ENCODE peak calls at places on chromosomes 12 and 14, in nine cellular contexts. One of them, this sample, is unnamed.

GRCh38 chr14:46290706-46291105 is 360.9 kb downstream of the RPL10L start:
- DNase-seq in GOT3: no peak
- DNase-seq in stimulated activated CD4-positive, alpha-beta T cell treated with anti-CD3 and anti-CD28 coated beads, Interleukin-1b, Interleukin-23, amount 100 ng/mL, for 1 hour: no peak
- DNase-seq in CMK: no peak
- DNase-seq in left cardiac atrium: no peak
- DNase-seq in A549: no peak
- DNase-seq in foreskin keratinocyte: peak; percentile 2
- DNase-seq in nucleus accumbens: no peak
- DNase-seq in fibroblast of pulmonary artery: no peak
- DNase-seq in this sample: no peak

GRCh38 chr14:32702571-32702970 is 236.1 kb upstream of the NPAS3 start:
- DNase-seq in GOT3: no peak
- DNase-seq in stimulated activated CD4-positive, alpha-beta T cell treated with anti-CD3 and anti-CD28 coated beads, Interleukin-1b, Interleukin-23, amount 100 ng/mL, for 1 hour: peak; percentile 0
- DNase-seq in CMK: no peak
- DNase-seq in left cardiac atrium: peak; percentile 60
- DNase-seq in A549: no peak
- DNase-seq in foreskin keratinocyte: peak; percentile 43
- DNase-seq in nucleus accumbens: peak; percentile 56
- DNase-seq in fibroblast of pulmonary artery: peak; percentile 68
- DNase-seq in this sample: peak; percentile 34

GRCh38 chr12:42588308-42588836 is 1.2 kb downstream of the PRICKLE1 start:
- DNase-seq in GOT3: no peak
- DNase-seq in stimulated activated CD4-positive, alpha-beta T cell treated with anti-CD3 and anti-CD28 coated beads, Interleukin-1b, Interleukin-23, amount 100 ng/mL, for 1 hour: no peak
- DNase-seq in CMK: no peak
- DNase-seq in left cardiac atrium: peak; percentile 25
- DNase-seq in A549: no peak
- DNase-seq in foreskin keratinocyte: no peak
- DNase-seq in nucleus accumbens: no peak
- DNase-seq in fibroblast of pulmonary artery: no peak
- DNase-seq in this sample: no peak

GRCh38 chr12:68951652-68952051 is 18.7 kb upstream of the CPM start:
- DNase-seq in GOT3: no peak
- DNase-seq in stimulated activated CD4-positive, alpha-beta T cell treated with anti-CD3 and anti-CD28 coated beads, Interleukin-1b, Interleukin-23, amount 100 ng/mL, for 1 hour: no peak
- DNase-seq in CMK: no peak
- DNase-seq in left cardiac atrium: no peak
- DNase-seq in A549: no peak
- DNase-seq in foreskin keratinocyte: no peak
- DNase-seq in nucleus accumbens: no peak
- DNase-seq in fibroblast of pulmonary artery: peak; percentile 40
- DNase-seq in this sample: no peak

GRCh38 chr14:38208825-38209562 is 1.3 kb downstream of the SSTR1 start:
- DNase-seq in GOT3: no peak
- DNase-seq in stimulated activated CD4-positive, alpha-beta T cell treated with anti-CD3 and anti-CD28 coated beads, Interleukin-1b, Interleukin-23, amount 100 ng/mL, for 1 hour: no peak
- DNase-seq in CMK: no peak
- DNase-seq in left cardiac atrium: peak; percentile 28
- DNase-seq in A549: no peak
- DNase-seq in foreskin keratinocyte: no peak
- DNase-seq in nucleus accumbens: no peak
- DNase-seq in fibroblast of pulmonary artery: peak; percentile 69
- DNase-seq in this sample: peak; percentile 44

GRCh38 chr12:47458273-47458672 is 247.6 kb downstream of the RPAP3 start:
- DNase-seq in GOT3: no peak
- DNase-seq in stimulated activated CD4-positive, alpha-beta T cell treated with anti-CD3 and anti-CD28 coated beads, Interleukin-1b, Interleukin-23, amount 100 ng/mL, for 1 hour: no peak
- DNase-seq in CMK: no peak
- DNase-seq in left cardiac atrium: no peak
- DNase-seq in A549: peak; percentile 39
- DNase-seq in foreskin keratinocyte: peak; percentile 48
- DNase-seq in nucleus accumbens: no peak
- DNase-seq in fibroblast of pulmonary artery: peak; percentile 8
- DNase-seq in this sample: no peak

GRCh38 chr14:99037777-99038176 is 234.2 kb downstream of the BCL11B start:
- DNase-seq in GOT3: no peak
- DNase-seq in stimulated activated CD4-positive, alpha-beta T cell treated with anti-CD3 and anti-CD28 coated beads, Interleukin-1b, Interleukin-23, amount 100 ng/mL, for 1 hour: no peak
- DNase-seq in CMK: no peak
- DNase-seq in left cardiac atrium: no peak
- DNase-seq in A549: no peak
- DNase-seq in foreskin keratinocyte: no peak
- DNase-seq in nucleus accumbens: no peak
- DNase-seq in fibroblast of pulmonary artery: no peak
- DNase-seq in this sample: no peak

GRCh38 chr12:86666311-86666710 is 410.1 kb upstream of the MGAT4C start:
- DNase-seq in GOT3: no peak
- DNase-seq in stimulated activated CD4-positive, alpha-beta T cell treated with anti-CD3 and anti-CD28 coated beads, Interleukin-1b, Interleukin-23, amount 100 ng/mL, for 1 hour: no peak
- DNase-seq in CMK: no peak
- DNase-seq in left cardiac atrium: no peak
- DNase-seq in A549: no peak
- DNase-seq in foreskin keratinocyte: no peak
- DNase-seq in nucleus accumbens: no peak
- DNase-seq in fibroblast of pulmonary artery: peak; percentile 12
- DNase-seq in this sample: no peak

GRCh38 chr14:54975856-54976255 is 51.0 kb downstream of the WDHD1 start:
- DNase-seq in GOT3: no peak
- DNase-seq in stimulated activated CD4-positive, alpha-beta T cell treated with anti-CD3 and anti-CD28 coated beads, Interleukin-1b, Interleukin-23, amount 100 ng/mL, for 1 hour: no peak
- DNase-seq in CMK: no peak
- DNase-seq in left cardiac atrium: no peak
- DNase-seq in A549: peak; percentile 4
- DNase-seq in foreskin keratinocyte: no peak
- DNase-seq in nucleus accumbens: no peak
- DNase-seq in fibroblast of pulmonary artery: peak; percentile 23
- DNase-seq in this sample: no peak

GRCh38 chr12:58645946-58646345 is 274.4 kb downstream of the LRIG3 start:
- DNase-seq in GOT3: no peak
- DNase-seq in stimulated activated CD4-positive, alpha-beta T cell treated with anti-CD3 and anti-CD28 coated beads, Interleukin-1b, Interleukin-23, amount 100 ng/mL, for 1 hour: no peak
- DNase-seq in CMK: no peak
- DNase-seq in left cardiac atrium: no peak
- DNase-seq in A549: no peak
- DNase-seq in foreskin keratinocyte: no peak
- DNase-seq in nucleus accumbens: no peak
- DNase-seq in fibroblast of pulmonary artery: no peak
- DNase-seq in this sample: no peak

GRCh38 chr12:19547258-19547657 is 108.0 kb downstream of the AEBP2 start:
- DNase-seq in GOT3: no peak
- DNase-seq in stimulated activated CD4-positive, alpha-beta T cell treated with anti-CD3 and anti-CD28 coated beads, Interleukin-1b, Interleukin-23, amount 100 ng/mL, for 1 hour: no peak
- DNase-seq in CMK: no peak
- DNase-seq in left cardiac atrium: no peak
- DNase-seq in A549: no peak
- DNase-seq in foreskin keratinocyte: no peak
- DNase-seq in nucleus accumbens: no peak
- DNase-seq in fibroblast of pulmonary artery: peak; percentile 85
- DNase-seq in this sample: no peak

GRCh38 chr12:89059721-89060120 is 292.6 kb downstream of the DUSP6 start:
- DNase-seq in GOT3: no peak
- DNase-seq in stimulated activated CD4-positive, alpha-beta T cell treated with anti-CD3 and anti-CD28 coated beads, Interleukin-1b, Interleukin-23, amount 100 ng/mL, for 1 hour: no peak
- DNase-seq in CMK: no peak
- DNase-seq in left cardiac atrium: no peak
- DNase-seq in A549: no peak
- DNase-seq in foreskin keratinocyte: no peak
- DNase-seq in nucleus accumbens: no peak
- DNase-seq in fibroblast of pulmonary artery: no peak
- DNase-seq in this sample: no peak